ENCODE peak calls at places on chromosomes 4 and X, in ten cellular contexts. One of them, this sample, is unnamed.

GRCh38 chrX:13381514-13381913 is 61.7 kb upstream of the ATXN3L start:
- DNase-seq in activated CD4-positive, alpha-beta T cell treated with anti-CD3 and anti-CD28 coated beads, Interleukin-2, amount 10 ng/mL, durations not matched to agents 7 days and 5 days: no peak
- DNase-seq in osteocyte: no peak
- DNase-seq in dermis microvascular lymphatic vessel endothelial cell: no peak
- DNase-seq in GM12892: no peak
- DNase-seq in GM12878: no peak
- DNase-seq in NCI-H1092: no peak
- DNase-seq in NB4: no peak
- DNase-seq in pancreas: no peak
- DNase-seq in amniotic stem cell: no peak
- DNase-seq in this sample: no peak

GRCh38 chr4:102390438-102390837 is 45.2 kb upstream of the SLC39A8 start:
- DNase-seq in pancreas: no peak
- DNase-seq in GM12878: peak; percentile 57
- DNase-seq in GM12892: no peak
- DNase-seq in dermis microvascular lymphatic vessel endothelial cell: no peak
- DNase-seq in activated CD4-positive, alpha-beta T cell treated with anti-CD3 and anti-CD28 coated beads, Interleukin-2, amount 10 ng/mL, durations not matched to agents 7 days and 5 days: no peak
- DNase-seq in NB4: peak; percentile 93
- DNase-seq in osteocyte: no peak
- DNase-seq in amniotic stem cell: no peak
- DNase-seq in NCI-H1092: no peak
- DNase-seq in this sample: no peak

GRCh38 chr4:152512483-152512882 is 23.4 kb downstream of the FBXW7 start:
- DNase-seq in NB4: no peak
- DNase-seq in pancreas: no peak
- DNase-seq in amniotic stem cell: no peak
- DNase-seq in dermis microvascular lymphatic vessel endothelial cell: peak; percentile 38
- DNase-seq in activated CD4-positive, alpha-beta T cell treated with anti-CD3 and anti-CD28 coated beads, Interleukin-2, amount 10 ng/mL, durations not matched to agents 7 days and 5 days: no peak
- DNase-seq in GM12878: no peak
- DNase-seq in GM12892: no peak
- DNase-seq in osteocyte: no peak
- DNase-seq in NCI-H1092: no peak
- DNase-seq in this sample: no peak

GRCh38 chrX:129769467-129770154 is 10.1 kb upstream of the SASH3 start:
- DNase-seq in dermis microvascular lymphatic vessel endothelial cell: no peak
- DNase-seq in NB4: peak; percentile 92
- DNase-seq in GM12892: peak; percentile 60
- DNase-seq in activated CD4-positive, alpha-beta T cell treated with anti-CD3 and anti-CD28 coated beads, Interleukin-2, amount 10 ng/mL, durations not matched to agents 7 days and 5 days: peak; percentile 87
- DNase-seq in GM12878: peak; percentile 73
- DNase-seq in NCI-H1092: no peak
- DNase-seq in pancreas: no peak
- DNase-seq in osteocyte: no peak
- DNase-seq in amniotic stem cell: no peak
- DNase-seq in this sample: no peak

GRCh38 chrX:44474410-44474809 is 68.2 kb downstream of the FUNDC1 start:
- DNase-seq in dermis microvascular lymphatic vessel endothelial cell: no peak
- DNase-seq in NB4: peak; percentile 10
- DNase-seq in GM12892: no peak
- DNase-seq in pancreas: no peak
- DNase-seq in osteocyte: no peak
- DNase-seq in amniotic stem cell: no peak
- DNase-seq in NCI-H1092: no peak
- DNase-seq in activated CD4-positive, alpha-beta T cell treated with anti-CD3 and anti-CD28 coated beads, Interleukin-2, amount 10 ng/mL, durations not matched to agents 7 days and 5 days: no peak
- DNase-seq in GM12878: no peak
- DNase-seq in this sample: no peak

GRCh38 chr4:38691251-38692008 is 27.4 kb downstream of the KLF3 start:
- DNase-seq in NCI-H1092: no peak
- DNase-seq in activated CD4-positive, alpha-beta T cell treated with anti-CD3 and anti-CD28 coated beads, Interleukin-2, amount 10 ng/mL, durations not matched to agents 7 days and 5 days: no peak
- DNase-seq in osteocyte: no peak
- DNase-seq in amniotic stem cell: no peak
- DNase-seq in NB4: no peak
- DNase-seq in dermis microvascular lymphatic vessel endothelial cell: no peak
- DNase-seq in pancreas: no peak
- DNase-seq in GM12892: no peak
- DNase-seq in GM12878: no peak
- DNase-seq in this sample: no peak

GRCh38 chrX:43557792-43558191 is 98.3 kb upstream of the MAOA start:
- DNase-seq in NCI-H1092: peak; percentile 46
- DNase-seq in amniotic stem cell: peak; percentile 36
- DNase-seq in GM12892: no peak
- DNase-seq in osteocyte: no peak
- DNase-seq in pancreas: peak; percentile 67
- DNase-seq in NB4: peak; percentile 58
- DNase-seq in dermis microvascular lymphatic vessel endothelial cell: peak; percentile 55
- DNase-seq in GM12878: peak; percentile 23
- DNase-seq in activated CD4-positive, alpha-beta T cell treated with anti-CD3 and anti-CD28 coated beads, Interleukin-2, amount 10 ng/mL, durations not matched to agents 7 days and 5 days: peak; percentile 60
- DNase-seq in this sample: peak; percentile 45

GRCh38 chr4:53804719-53805118 is 213.4 kb upstream of the LNX1 start:
- DNase-seq in amniotic stem cell: no peak
- DNase-seq in dermis microvascular lymphatic vessel endothelial cell: peak; percentile 34
- DNase-seq in activated CD4-positive, alpha-beta T cell treated with anti-CD3 and anti-CD28 coated beads, Interleukin-2, amount 10 ng/mL, durations not matched to agents 7 days and 5 days: peak; percentile 28
- DNase-seq in NCI-H1092: no peak
- DNase-seq in osteocyte: no peak
- DNase-seq in NB4: peak; percentile 67
- DNase-seq in pancreas: peak; percentile 55
- DNase-seq in GM12878: peak; percentile 12
- DNase-seq in GM12892: peak; percentile 8
- DNase-seq in this sample: no peak

GRCh38 chr4:72209600-72209999 is 177.8 kb downstream of the NPFFR2 start:
- DNase-seq in GM12892: no peak
- DNase-seq in pancreas: no peak
- DNase-seq in GM12878: no peak
- DNase-seq in dermis microvascular lymphatic vessel endothelial cell: no peak
- DNase-seq in NB4: no peak
- DNase-seq in amniotic stem cell: no peak
- DNase-seq in activated CD4-positive, alpha-beta T cell treated with anti-CD3 and anti-CD28 coated beads, Interleukin-2, amount 10 ng/mL, durations not matched to agents 7 days and 5 days: no peak
- DNase-seq in NCI-H1092: no peak
- DNase-seq in osteocyte: no peak
- DNase-seq in this sample: no peak

GRCh38 chr4:40270609-40271008 is 64.5 kb upstream of the CHRNA9 start:
- DNase-seq in NB4: no peak
- DNase-seq in GM12878: no peak
- DNase-seq in osteocyte: no peak
- DNase-seq in dermis microvascular lymphatic vessel endothelial cell: no peak
- DNase-seq in NCI-H1092: no peak
- DNase-seq in GM12892: no peak
- DNase-seq in activated CD4-positive, alpha-beta T cell treated with anti-CD3 and anti-CD28 coated beads, Interleukin-2, amount 10 ng/mL, durations not matched to agents 7 days and 5 days: no peak
- DNase-seq in amniotic stem cell: no peak
- DNase-seq in pancreas: no peak
- DNase-seq in this sample: no peak

GRCh38 chr4:96729641-96730040 is 889.7 kb downstream of the PDHA2 start:
- DNase-seq in GM12878: no peak
- DNase-seq in amniotic stem cell: no peak
- DNase-seq in NCI-H1092: no peak
- DNase-seq in NB4: no peak
- DNase-seq in pancreas: no peak
- DNase-seq in dermis microvascular lymphatic vessel endothelial cell: no peak
- DNase-seq in osteocyte: no peak
- DNase-seq in GM12892: no peak
- DNase-seq in activated CD4-positive, alpha-beta T cell treated with anti-CD3 and anti-CD28 coated beads, Interleukin-2, amount 10 ng/mL, durations not matched to agents 7 days and 5 days: no peak
- DNase-seq in this sample: no peak

GRCh38 chr4:185219551-185220344 is 10.3 kb downstream of the SNX25 start:
- DNase-seq in NCI-H1092: no peak
- DNase-seq in amniotic stem cell: no peak
- DNase-seq in GM12892: no peak
- DNase-seq in osteocyte: no peak
- DNase-seq in NB4: peak; percentile 60
- DNase-seq in GM12878: no peak
- DNase-seq in dermis microvascular lymphatic vessel endothelial cell: no peak
- DNase-seq in pancreas: no peak
- DNase-seq in activated CD4-positive, alpha-beta T cell treated with anti-CD3 and anti-CD28 coated beads, Interleukin-2, amount 10 ng/mL, durations not matched to agents 7 days and 5 days: no peak
- DNase-seq in this sample: no peak

GRCh38 chr4:148795156-148795864 is 353.1 kb upstream of the NR3C2 start:
- DNase-seq in GM12892: no peak
- DNase-seq in pancreas: peak; percentile 26
- DNase-seq in NB4: no peak
- DNase-seq in dermis microvascular lymphatic vessel endothelial cell: peak; percentile 7
- DNase-seq in activated CD4-positive, alpha-beta T cell treated with anti-CD3 and anti-CD28 coated beads, Interleukin-2, amount 10 ng/mL, durations not matched to agents 7 days and 5 days: no peak
- DNase-seq in amniotic stem cell: no peak
- DNase-seq in NCI-H1092: no peak
- DNase-seq in osteocyte: no peak
- DNase-seq in GM12878: no peak
- DNase-seq in this sample: no peak

GRCh38 chrX:154074199-154074598 is 23.3 kb downstream of the MECP2 start:
- DNase-seq in NCI-H1092: no peak
- DNase-seq in activated CD4-positive, alpha-beta T cell treated with anti-CD3 and anti-CD28 coated beads, Interleukin-2, amount 10 ng/mL, durations not matched to agents 7 days and 5 days: no peak
- DNase-seq in pancreas: no peak
- DNase-seq in NB4: no peak
- DNase-seq in osteocyte: no peak
- DNase-seq in GM12878: no peak
- DNase-seq in dermis microvascular lymphatic vessel endothelial cell: peak; percentile 23
- DNase-seq in amniotic stem cell: no peak
- DNase-seq in GM12892: no peak
- DNase-seq in this sample: no peak

GRCh38 chr4:165971941-165972340 is 98.9 kb downstream of the TLL1 start:
- DNase-seq in GM12878: no peak
- DNase-seq in activated CD4-positive, alpha-beta T cell treated with anti-CD3 and anti-CD28 coated beads, Interleukin-2, amount 10 ng/mL, durations not matched to agents 7 days and 5 days: no peak
- DNase-seq in GM12892: no peak
- DNase-seq in pancreas: no peak
- DNase-seq in dermis microvascular lymphatic vessel endothelial cell: no peak
- DNase-seq in osteocyte: no peak
- DNase-seq in NCI-H1092: no peak
- DNase-seq in amniotic stem cell: no peak
- DNase-seq in NB4: no peak
- DNase-seq in this sample: no peak

GRCh38 chr4:66930216-66930615 is 615.1 kb downstream of the CENPC start:
- DNase-seq in amniotic stem cell: no peak
- DNase-seq in NCI-H1092: peak; percentile 14
- DNase-seq in NB4: no peak
- DNase-seq in GM12878: no peak
- DNase-seq in GM12892: no peak
- DNase-seq in dermis microvascular lymphatic vessel endothelial cell: no peak
- DNase-seq in pancreas: no peak
- DNase-seq in osteocyte: no peak
- DNase-seq in activated CD4-positive, alpha-beta T cell treated with anti-CD3 and anti-CD28 coated beads, Interleukin-2, amount 10 ng/mL, durations not matched to agents 7 days and 5 days: no peak
- DNase-seq in this sample: peak; percentile 56

GRCh38 chr4:40055873-40056721 is 553 bp upstream of the N4BP2 start:
- DNase-seq in dermis microvascular lymphatic vessel endothelial cell: peak; percentile 61
- DNase-seq in GM12892: peak; percentile 47
- DNase-seq in osteocyte: peak; percentile 94
- DNase-seq in amniotic stem cell: peak; percentile 46
- DNase-seq in NB4: peak; percentile 95
- DNase-seq in NCI-H1092: peak; percentile 67
- DNase-seq in GM12878: no peak
- DNase-seq in activated CD4-positive, alpha-beta T cell treated with anti-CD3 and anti-CD28 coated beads, Interleukin-2, amount 10 ng/mL, durations not matched to agents 7 days and 5 days: peak; percentile 57
- DNase-seq in pancreas: peak; percentile 77
- DNase-seq in this sample: peak; percentile 53

GRCh38 chr4:82046796-82047195 is 327.0 kb downstream of the HNRNPD start:
- DNase-seq in amniotic stem cell: no peak
- DNase-seq in osteocyte: no peak
- DNase-seq in GM12878: no peak
- DNase-seq in GM12892: no peak
- DNase-seq in pancreas: no peak
- DNase-seq in dermis microvascular lymphatic vessel endothelial cell: no peak
- DNase-seq in activated CD4-positive, alpha-beta T cell treated with anti-CD3 and anti-CD28 coated beads, Interleukin-2, amount 10 ng/mL, durations not matched to agents 7 days and 5 days: no peak
- DNase-seq in NB4: no peak
- DNase-seq in NCI-H1092: no peak
- DNase-seq in this sample: no peak

GRCh38 chr4:23484689-23485088 is 405.2 kb downstream of the PPARGC1A start:
- DNase-seq in pancreas: no peak
- DNase-seq in dermis microvascular lymphatic vessel endothelial cell: no peak
- DNase-seq in osteocyte: no peak
- DNase-seq in GM12878: no peak
- DNase-seq in activated CD4-positive, alpha-beta T cell treated with anti-CD3 and anti-CD28 coated beads, Interleukin-2, amount 10 ng/mL, durations not matched to agents 7 days and 5 days: no peak
- DNase-seq in NB4: no peak
- DNase-seq in amniotic stem cell: no peak
- DNase-seq in NCI-H1092: no peak
- DNase-seq in GM12892: no peak
- DNase-seq in this sample: no peak

GRCh38 chrX:85927740-85928139 is 119.6 kb downstream of the CHM start:
- DNase-seq in GM12878: no peak
- DNase-seq in NB4: no peak
- DNase-seq in pancreas: no peak
- DNase-seq in dermis microvascular lymphatic vessel endothelial cell: no peak
- DNase-seq in amniotic stem cell: no peak
- DNase-seq in activated CD4-positive, alpha-beta T cell treated with anti-CD3 and anti-CD28 coated beads, Interleukin-2, amount 10 ng/mL, durations not matched to agents 7 days and 5 days: no peak
- DNase-seq in osteocyte: no peak
- DNase-seq in GM12892: no peak
- DNase-seq in NCI-H1092: no peak
- DNase-seq in this sample: no peak

GRCh38 chr4:151485541-151486131 is 76.7 kb downstream of the FHIP1A start:
- DNase-seq in activated CD4-positive, alpha-beta T cell treated with anti-CD3 and anti-CD28 coated beads, Interleukin-2, amount 10 ng/mL, durations not matched to agents 7 days and 5 days: no peak
- DNase-seq in amniotic stem cell: no peak
- DNase-seq in pancreas: no peak
- DNase-seq in dermis microvascular lymphatic vessel endothelial cell: no peak
- DNase-seq in GM12892: no peak
- DNase-seq in NCI-H1092: no peak
- DNase-seq in NB4: no peak
- DNase-seq in osteocyte: no peak
- DNase-seq in GM12878: no peak
- DNase-seq in this sample: no peak

GRCh38 chr4:13262816-13263215 is 221.3 kb downstream of the RAB28 start:
- DNase-seq in GM12878: no peak
- DNase-seq in dermis microvascular lymphatic vessel endothelial cell: no peak
- DNase-seq in pancreas: no peak
- DNase-seq in GM12892: no peak
- DNase-seq in NB4: no peak
- DNase-seq in amniotic stem cell: no peak
- DNase-seq in osteocyte: no peak
- DNase-seq in NCI-H1092: no peak
- DNase-seq in activated CD4-positive, alpha-beta T cell treated with anti-CD3 and anti-CD28 coated beads, Interleukin-2, amount 10 ng/mL, durations not matched to agents 7 days and 5 days: no peak
- DNase-seq in this sample: no peak

This sample was measured in NCI-H2227 treated with DMSO at 0.1 percent for 48 hours.